ENCODE peak calls at places on chromosomes 3 and 15, in five cellular contexts. N is left ventricle myocardium inferior, M is HFFc6, I is endothelial cell, W is WTC11. P is an unnamed sample.

GRCh38 chr3:190044142-190044541 is 76.6 kb downstream of the P3H2 start:
- DNase-seq in N (no peak), M (peak), W (no peak), I (no peak), P (no peak)

GRCh38 chr15:100111103-100112060 is 230.4 kb downstream of the ADAMTS17 start:
- DNase-seq in N (peak), I (no peak), M (peak), W (no peak), P (no peak)

GRCh38 chr3:165081183-165081582 is 2.9 kb upstream of the SI start:
- DNase-seq in I (no peak), N (no peak), M (no peak), W (no peak), P (no peak)

GRCh38 chr15:61410656-61411055 is 181.6 kb upstream of the RORA start:
- DNase-seq in I (no peak), N (no peak), W (no peak), M (no peak), P (no peak)

GRCh38 chr3:72630614-72631344 is 217.5 kb downstream of the SHQ1 start:
- DNase-seq in N (no peak), I (no peak), M (no peak), W (no peak), P (peak)

GRCh38 chr15:62348528-62349087 is 183.5 kb upstream of the C2CD4B start:
- DNase-seq in M (no peak), W (no peak), I (no peak), N (no peak), P (no peak)

GRCh38 chr3:153042088-153042487 is 119.9 kb upstream of the RAP2B start:
- DNase-seq in N (no peak), I (no peak), M (no peak), W (no peak), P (no peak)

GRCh38 chr3:151445283-151446001 is 15.4 kb downstream of the IGSF10 start:
- DNase-seq in W (no peak), N (no peak), M (peak), I (no peak), P (no peak)

GRCh38 chr3:127072971-127073851 is 90.3 kb downstream of the PLXNA1 start:
- DNase-seq in M (no peak), N (no peak), W (no peak), I (no peak), P (no peak)

DNA sequence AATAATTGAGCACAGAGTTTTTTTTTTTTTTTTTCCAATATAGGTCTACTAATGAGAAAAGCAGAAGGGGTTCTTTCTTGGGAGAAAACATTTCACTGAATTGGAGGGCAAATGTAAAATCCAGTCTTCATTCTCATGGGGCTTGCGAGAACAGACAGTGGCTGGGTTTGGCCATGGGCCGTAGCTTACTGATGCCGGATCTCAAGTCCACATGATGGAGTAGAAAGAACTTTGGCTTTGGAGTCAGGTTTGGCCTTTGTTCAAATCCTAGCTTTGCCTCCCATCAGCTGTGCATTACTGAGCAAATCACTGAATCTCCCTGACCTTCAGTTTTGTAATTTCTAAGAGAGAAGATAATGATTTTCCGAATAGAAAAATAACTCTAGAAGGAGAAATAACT is 59.7 kb downstream of the LMCD1 start:
- DNase-seq in W (no peak), M (no peak), I (no peak), N (peak), P (no peak)
- TF ChIP-seq CTCF in W (no peak), M (no peak), I (no peak), N (no peak), P (no peak)

GRCh38 chr15:56298723-56299122 is 55.0 kb upstream of the RFX7 start:
- DNase-seq in W (no peak), N (no peak), M (no peak), I (no peak), P (no peak)

GRCh38 chr15:56293495-56294292 is 50.0 kb upstream of the RFX7 start:
- DNase-seq in I (no peak), W (no peak), N (no peak), M (no peak), P (no peak)

GRCh38 chr15:56291741-56292140 is 48.1 kb upstream of the RFX7 start:
- DNase-seq in M (no peak), W (no peak), I (no peak), N (no peak), P (no peak)

GRCh38 chr15:56292546-56293316 is 49.1 kb upstream of the RFX7 start:
- DNase-seq in I (no peak), W (no peak), N (no peak), M (no peak), P (no peak)

GRCh38 chr15:56295433-56295832 is 51.8 kb upstream of the RFX7 start:
- DNase-seq in N (no peak), M (no peak), W (no peak), I (no peak), P (no peak)
- TF ChIP-seq CTCF in N (no peak), M (peak), W (no peak), I (no peak), P (no peak)

DNA sequence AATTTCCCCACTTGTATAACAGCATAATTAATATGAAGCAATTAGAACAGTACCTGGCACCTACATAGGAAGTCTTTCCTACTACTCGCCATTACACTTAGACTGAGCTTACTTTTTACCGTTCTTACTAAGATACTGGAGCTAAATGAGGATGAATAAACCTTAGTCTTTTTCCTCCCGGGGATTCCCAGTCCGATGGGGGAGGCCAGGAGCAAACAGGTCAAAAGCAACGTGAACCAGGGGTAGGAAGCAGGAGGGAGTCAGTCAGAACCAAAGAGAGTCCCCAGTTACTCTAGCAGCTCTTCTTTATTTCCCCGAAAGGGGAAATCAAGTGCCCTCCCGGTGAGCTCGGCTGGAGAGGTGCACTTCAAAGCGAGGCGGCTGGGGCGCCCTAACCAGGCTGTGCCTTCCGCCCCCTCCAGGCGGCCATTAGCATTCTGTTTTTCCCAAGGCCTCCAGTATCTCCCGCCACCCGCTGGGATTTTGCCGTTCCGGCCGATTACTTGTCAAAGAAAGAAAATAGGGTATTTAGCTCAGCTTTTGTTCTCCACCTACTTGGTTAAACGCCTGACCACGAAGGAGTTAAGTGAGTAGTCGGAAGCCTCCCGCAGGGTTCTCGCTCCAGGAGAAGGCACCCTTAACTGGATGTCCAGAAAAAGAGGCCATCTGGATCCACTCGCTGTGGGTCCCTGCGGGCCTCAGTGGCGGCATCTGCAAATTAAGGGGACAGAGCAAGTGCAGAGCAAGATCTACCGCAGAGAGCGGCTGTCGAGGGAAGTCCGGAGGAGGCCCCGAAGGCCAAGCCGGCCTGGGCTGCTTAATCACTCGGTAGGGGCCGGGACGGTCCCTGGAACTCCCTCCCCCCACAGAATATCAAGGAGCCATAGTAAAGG is 6.3 kb upstream of the EOMES start:
- DNase-seq in N (no peak), W (peak), I (no peak), M (no peak), P (peak)
- TF ChIP-seq CTCF in N (peak), W (no peak), I (no peak), M (peak), P (peak)

DNA sequence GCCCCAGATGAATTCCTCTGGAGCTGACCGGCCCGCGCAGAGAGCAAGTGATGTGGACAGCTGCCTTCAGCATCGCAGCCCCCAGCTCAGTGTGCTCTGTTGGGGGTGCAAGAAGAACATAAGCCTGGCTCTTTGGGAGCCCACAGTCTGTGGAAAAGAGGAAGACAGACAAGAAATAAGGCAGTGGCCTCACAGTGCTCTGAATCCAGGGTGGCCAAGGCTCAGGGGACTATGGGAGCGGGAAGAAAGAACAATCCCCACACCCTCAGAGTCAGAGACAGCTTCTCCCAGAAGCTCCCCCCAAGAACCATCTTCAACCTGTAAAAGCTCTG is 277 bp upstream of the HDDC3 start:
- DNase-seq in N (no peak), W (no peak), M (no peak), I (no peak), P (no peak)
- TF ChIP-seq CTCF in N (no peak), W (no peak), M (peak), I (no peak), P (peak)

GRCh38 chr15:70723124-70723427 is 40.3 kb downstream of the UACA start:
- DNase-seq in N (no peak), I (no peak), M (no peak), W (no peak), P (no peak)

GRCh38 chr15:70723927-70724326 is 39.4 kb downstream of the UACA start:
- DNase-seq in W (no peak), M (no peak), I (no peak), N (no peak), P (no peak)

GRCh38 chr15:70720228-70721016 is 42.9 kb downstream of the UACA start:
- DNase-seq in M (no peak), I (no peak), W (no peak), N (no peak), P (no peak)

GRCh38 chr15:70726753-70727152 is 36.6 kb downstream of the UACA start:
- DNase-seq in M (no peak), N (no peak), W (no peak), I (no peak), P (peak)

GRCh38 chr15:70722266-70723123 is 40.9 kb downstream of the UACA start:
- DNase-seq in M (peak), I (no peak), N (no peak), W (no peak), P (no peak)
- TF ChIP-seq CTCF in M (peak), I (peak), N (peak), W (peak), P (peak)

GRCh38 chr3:25904248-25904647 is 114.4 kb downstream of the OXSM start:
- DNase-seq in I (peak), W (no peak), N (no peak), M (no peak), P (no peak)
- TF ChIP-seq CTCF in I (no peak), W (no peak), N (peak), M (no peak), P (peak)

GRCh38 chr3:104102386-104102785 is 1264.3 kb upstream of the ALCAM start:
- DNase-seq in N (no peak), I (peak), M (peak), W (no peak), P (peak)
- TF ChIP-seq CTCF in N (peak), I (peak), M (peak), W (peak), P (peak)

DNA sequence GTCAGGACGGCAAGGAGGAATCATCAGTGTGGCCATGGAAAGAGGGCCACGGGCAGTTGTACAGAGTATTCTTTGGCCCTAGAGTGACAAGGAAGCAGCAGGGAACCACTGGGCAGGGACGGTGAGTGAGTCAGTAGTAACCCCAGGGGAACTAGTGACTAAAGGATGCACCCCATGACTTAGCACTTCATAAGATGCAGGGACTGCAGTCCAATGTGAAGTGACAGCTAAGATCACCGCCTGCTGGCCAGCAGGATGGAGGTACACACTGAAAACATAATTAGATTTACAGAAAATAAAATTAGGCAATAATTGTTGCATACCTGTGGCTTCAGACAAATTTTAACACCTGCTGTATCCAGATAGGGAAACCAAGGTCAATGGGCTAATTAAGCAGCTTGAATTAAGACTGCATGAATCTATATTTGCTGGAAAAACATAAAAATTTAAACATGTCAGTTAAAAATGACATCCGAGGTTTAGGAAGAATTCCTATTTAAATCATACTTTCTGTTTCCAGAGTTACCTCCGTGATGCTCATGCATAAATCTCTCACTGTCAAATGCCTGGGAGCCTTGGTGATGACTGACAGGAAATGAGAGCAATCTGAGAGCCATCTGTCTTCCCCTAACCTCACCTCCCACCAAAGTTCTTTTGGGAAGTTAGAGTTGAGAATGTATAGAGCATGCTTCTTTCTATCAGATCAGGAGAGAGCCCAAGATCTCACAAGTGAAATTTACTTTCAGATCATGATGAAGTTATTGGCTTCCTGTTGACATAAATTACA is 56.5 kb downstream of the DCLK3 start:
- DNase-seq in N (no peak), W (no peak), I (no peak), M (peak), P (no peak)
- TF ChIP-seq CTCF in N (no peak), W (no peak), I (peak), M (peak), P (no peak)

GRCh38 chr3:9415485-9416138 is 18.2 kb downstream of the SETD5 start:
- DNase-seq in N (no peak), M (no peak), W (no peak), I (no peak), P (no peak)

GRCh38 chr3:9416139-9416780 is 18.8 kb downstream of the SETD5 start:
- DNase-seq in I (no peak), M (no peak), W (no peak), N (no peak), P (no peak)

GRCh38 chr3:9411302-9411701 is 13.9 kb downstream of the SETD5 start:
- DNase-seq in I (no peak), N (no peak), M (no peak), W (no peak), P (no peak)

GRCh38 chr3:9412293-9412692 is 14.9 kb downstream of the SETD5 start:
- DNase-seq in I (no peak), M (no peak), N (no peak), W (no peak), P (no peak)

DNA sequence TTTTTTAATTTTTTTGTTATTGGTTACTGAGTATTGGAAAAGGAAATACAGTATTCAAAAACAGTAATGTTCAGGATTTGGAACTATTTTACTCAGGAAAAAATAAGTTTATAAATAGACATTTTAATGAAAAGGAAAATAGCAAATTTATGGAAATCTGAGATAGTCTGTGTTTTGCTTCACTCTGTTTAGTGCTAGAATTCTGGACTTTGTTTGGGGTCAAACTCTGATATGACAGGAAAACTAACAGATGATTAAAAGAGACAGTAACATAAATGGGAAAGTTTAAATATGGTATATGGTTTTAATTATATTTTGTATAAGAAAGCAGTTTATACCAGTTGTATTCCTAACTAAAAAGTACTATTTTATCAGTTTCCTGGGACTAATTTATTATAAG is 17.4 kb downstream of the SETD5 start:
- DNase-seq in W (no peak), I (no peak), M (no peak), N (no peak), P (no peak)
- TF ChIP-seq CTCF in W (no peak), I (no peak), M (no peak), N (no peak), P (no peak)

DNA sequence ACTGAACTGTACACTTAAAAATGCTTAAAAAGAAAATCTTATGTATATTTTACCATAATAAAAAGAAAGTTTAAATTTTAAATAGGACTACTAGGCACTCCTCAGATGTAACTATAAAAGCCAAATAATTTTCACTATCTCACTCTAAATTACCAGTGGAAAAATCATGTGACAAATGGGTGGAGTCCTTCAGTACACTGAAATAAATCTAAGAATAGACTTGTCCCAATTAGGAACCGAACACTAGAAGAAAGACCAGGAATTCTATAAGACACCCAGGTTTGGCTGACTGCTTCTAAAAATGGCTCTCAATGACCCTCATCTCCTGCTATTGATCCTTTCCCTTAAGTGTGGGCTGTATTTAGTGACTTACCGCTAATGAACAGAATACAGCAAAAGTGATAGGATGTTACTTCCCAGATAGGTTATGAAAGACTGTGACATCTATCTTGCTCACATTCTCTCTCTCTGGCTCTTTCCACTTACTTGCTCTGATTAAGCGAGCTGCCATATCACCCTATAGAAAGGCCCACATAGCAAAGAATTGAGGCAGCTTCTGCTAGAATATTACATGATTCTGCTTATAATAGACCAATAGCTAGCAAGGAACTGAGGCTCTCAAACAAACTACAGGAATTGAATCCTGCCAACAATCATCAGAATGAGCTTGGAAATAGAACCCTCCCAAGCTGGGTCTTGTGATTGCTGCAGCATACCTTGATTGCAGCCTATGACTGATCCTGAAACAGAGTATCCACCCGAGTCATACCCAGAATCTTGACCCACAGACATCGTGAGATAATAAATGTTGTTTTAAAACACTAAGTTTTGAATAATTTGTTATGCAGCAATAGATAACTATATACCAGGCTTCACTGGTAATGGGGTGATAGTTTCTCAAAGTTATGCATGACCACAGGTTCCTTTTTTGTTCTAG is 16.9 kb downstream of the TTBK2 start:
- DNase-seq in I (no peak), M (no peak), N (no peak), W (no peak), P (no peak)
- TF ChIP-seq CTCF in I (no peak), M (no peak), N (no peak), W (no peak), P (no peak)